ENCODE peak calls at places on chromosome 13, in ten cellular contexts. One of them, this sample, is unnamed.

GRCh38 chr13:49063526-49063925 is 87.8 kb downstream of the FNDC3A start:
- DNase-seq in lung: no peak
- DNase-seq in nephron progenitor cell: no peak
- DNase-seq in CD4-positive, alpha-beta T cell: no peak
- DNase-seq in psoas muscle: no peak
- DNase-seq in epithelial cell of proximal tubule: no peak
- DNase-seq in A673: no peak
- DNase-seq in natural killer cell: no peak
- DNase-seq in cardiac muscle cell: no peak
- DNase-seq in WTC11: no peak
- DNase-seq in this sample: no peak

GRCh38 chr13:99225078-99225477 is 24.4 kb downstream of the UBAC2 start:
- DNase-seq in A673: no peak
- DNase-seq in CD4-positive, alpha-beta T cell: no peak
- DNase-seq in WTC11: no peak
- DNase-seq in nephron progenitor cell: no peak
- DNase-seq in cardiac muscle cell: no peak
- DNase-seq in natural killer cell: no peak
- DNase-seq in lung: no peak
- DNase-seq in epithelial cell of proximal tubule: no peak
- DNase-seq in psoas muscle: no peak
- DNase-seq in this sample: no peak

GRCh38 chr13:51246411-51247298 is 24.5 kb downstream of the FAM124A start:
- DNase-seq in natural killer cell: no peak
- DNase-seq in cardiac muscle cell: peak; percentile 56
- DNase-seq in epithelial cell of proximal tubule: no peak
- DNase-seq in psoas muscle: no peak
- DNase-seq in A673: no peak
- DNase-seq in CD4-positive, alpha-beta T cell: no peak
- DNase-seq in WTC11: no peak
- DNase-seq in nephron progenitor cell: no peak
- DNase-seq in lung: no peak
- DNase-seq in this sample: no peak

GRCh38 chr13:73499685-73500084 is 440.9 kb downstream of the KLF5 start:
- DNase-seq in natural killer cell: no peak
- DNase-seq in epithelial cell of proximal tubule: no peak
- DNase-seq in psoas muscle: no peak
- DNase-seq in WTC11: no peak
- DNase-seq in lung: no peak
- DNase-seq in cardiac muscle cell: no peak
- DNase-seq in CD4-positive, alpha-beta T cell: no peak
- DNase-seq in A673: no peak
- DNase-seq in nephron progenitor cell: no peak
- DNase-seq in this sample: no peak

GRCh38 chr13:39111145-39111544 is 72.9 kb downstream of the NHLRC3 start:
- DNase-seq in CD4-positive, alpha-beta T cell: no peak
- DNase-seq in cardiac muscle cell: peak; percentile 77
- DNase-seq in A673: no peak
- DNase-seq in nephron progenitor cell: no peak
- DNase-seq in psoas muscle: no peak
- DNase-seq in natural killer cell: no peak
- DNase-seq in lung: no peak
- DNase-seq in WTC11: no peak
- DNase-seq in epithelial cell of proximal tubule: no peak
- DNase-seq in this sample: no peak

GRCh38 chr13:79541426-79542049 is 60.6 kb downstream of the NDFIP2 start:
- DNase-seq in WTC11: no peak
- DNase-seq in natural killer cell: no peak
- DNase-seq in cardiac muscle cell: peak; percentile 51
- DNase-seq in epithelial cell of proximal tubule: peak; percentile 32
- DNase-seq in lung: no peak
- DNase-seq in psoas muscle: no peak
- DNase-seq in A673: peak; percentile 73
- DNase-seq in CD4-positive, alpha-beta T cell: no peak
- DNase-seq in nephron progenitor cell: peak; percentile 15
- DNase-seq in this sample: no peak

GRCh38 chr13:30743319-30744055 is 8.1 kb downstream of the ALOX5AP start:
- DNase-seq in CD4-positive, alpha-beta T cell: no peak
- DNase-seq in psoas muscle: peak; percentile 61
- DNase-seq in A673: no peak
- DNase-seq in WTC11: no peak
- DNase-seq in natural killer cell: no peak
- DNase-seq in epithelial cell of proximal tubule: peak; percentile 98
- DNase-seq in nephron progenitor cell: no peak
- DNase-seq in lung: peak; percentile 44
- DNase-seq in cardiac muscle cell: no peak
- DNase-seq in this sample: peak; percentile 77

GRCh38 chr13:46137627-46138026 is 32.8 kb upstream of the CPB2 start:
- DNase-seq in nephron progenitor cell: no peak
- DNase-seq in psoas muscle: no peak
- DNase-seq in cardiac muscle cell: no peak
- DNase-seq in A673: no peak
- DNase-seq in CD4-positive, alpha-beta T cell: no peak
- DNase-seq in lung: no peak
- DNase-seq in epithelial cell of proximal tubule: no peak
- DNase-seq in WTC11: no peak
- DNase-seq in natural killer cell: no peak
- DNase-seq in this sample: no peak

GRCh38 chr13:39682788-39683187 is 27.3 kb downstream of the COG6 start:
- DNase-seq in lung: no peak
- DNase-seq in epithelial cell of proximal tubule: no peak
- DNase-seq in A673: no peak
- DNase-seq in CD4-positive, alpha-beta T cell: no peak
- DNase-seq in natural killer cell: no peak
- DNase-seq in psoas muscle: no peak
- DNase-seq in nephron progenitor cell: no peak
- DNase-seq in cardiac muscle cell: no peak
- DNase-seq in WTC11: no peak
- DNase-seq in this sample: no peak

DNA sequence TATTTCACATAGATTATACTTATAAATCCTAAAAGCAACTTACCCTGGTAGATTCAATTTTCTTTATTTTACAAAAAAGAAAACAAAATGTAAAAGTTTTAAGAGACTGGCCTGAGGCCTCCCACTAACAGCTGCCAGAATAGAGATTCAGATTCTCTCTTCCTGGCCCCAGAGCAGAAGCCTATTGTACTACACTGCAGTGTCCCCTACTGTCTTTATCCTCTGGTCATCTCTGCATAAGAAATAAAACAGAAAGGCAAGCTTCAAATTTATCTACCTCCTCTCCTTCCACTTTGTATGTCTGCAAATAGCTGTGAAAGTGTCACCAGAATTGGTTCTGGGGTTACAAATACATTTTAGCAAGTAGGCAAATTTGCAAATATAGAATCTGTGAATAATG is 1004.1 kb upstream of the PCDH9 start:
- DNase-seq in psoas muscle: no peak
- DNase-seq in nephron progenitor cell: no peak
- DNase-seq in WTC11: no peak
- DNase-seq in cardiac muscle cell: peak; percentile 5
- DNase-seq in CD4-positive, alpha-beta T cell: no peak
- DNase-seq in natural killer cell: no peak
- DNase-seq in epithelial cell of proximal tubule: no peak
- DNase-seq in A673: no peak
- DNase-seq in lung: no peak
- DNase-seq in this sample: no peak
- TF ChIP-seq CTCF in psoas muscle: no peak
- TF ChIP-seq CTCF in nephron progenitor cell: no peak
- TF ChIP-seq CTCF in WTC11: no peak
- TF ChIP-seq CTCF in cardiac muscle cell: no peak
- TF ChIP-seq CTCF in CD4-positive, alpha-beta T cell: no peak
- TF ChIP-seq CTCF in natural killer cell: no peak
- TF ChIP-seq CTCF in epithelial cell of proximal tubule: peak; percentile 59
- TF ChIP-seq CTCF in A673: no peak
- TF ChIP-seq CTCF in lung: no peak
- TF ChIP-seq CTCF in this sample: no peak

GRCh38 chr13:75398072-75398471 is 83.9 kb downstream of the TBC1D4 start:
- DNase-seq in CD4-positive, alpha-beta T cell: no peak
- DNase-seq in cardiac muscle cell: no peak
- DNase-seq in nephron progenitor cell: no peak
- DNase-seq in psoas muscle: no peak
- DNase-seq in WTC11: no peak
- DNase-seq in natural killer cell: no peak
- DNase-seq in epithelial cell of proximal tubule: no peak
- DNase-seq in A673: no peak
- DNase-seq in lung: no peak
- DNase-seq in this sample: no peak

GRCh38 chr13:75395056-75395455 is 86.9 kb downstream of the TBC1D4 start:
- DNase-seq in CD4-positive, alpha-beta T cell: no peak
- DNase-seq in A673: no peak
- DNase-seq in cardiac muscle cell: no peak
- DNase-seq in lung: no peak
- DNase-seq in natural killer cell: no peak
- DNase-seq in nephron progenitor cell: no peak
- DNase-seq in epithelial cell of proximal tubule: no peak
- DNase-seq in WTC11: no peak
- DNase-seq in psoas muscle: no peak
- DNase-seq in this sample: no peak

GRCh38 chr13:75393839-75394238 is 88.1 kb downstream of the TBC1D4 start:
- DNase-seq in CD4-positive, alpha-beta T cell: no peak
- DNase-seq in psoas muscle: no peak
- DNase-seq in WTC11: no peak
- DNase-seq in nephron progenitor cell: no peak
- DNase-seq in lung: no peak
- DNase-seq in epithelial cell of proximal tubule: no peak
- DNase-seq in natural killer cell: no peak
- DNase-seq in cardiac muscle cell: no peak
- DNase-seq in A673: no peak
- DNase-seq in this sample: no peak

GRCh38 chr13:75399168-75399878 is 82.6 kb downstream of the TBC1D4 start:
- DNase-seq in WTC11: no peak
- DNase-seq in natural killer cell: no peak
- DNase-seq in CD4-positive, alpha-beta T cell: no peak
- DNase-seq in psoas muscle: no peak
- DNase-seq in A673: no peak
- DNase-seq in nephron progenitor cell: no peak
- DNase-seq in lung: no peak
- DNase-seq in epithelial cell of proximal tubule: no peak
- DNase-seq in cardiac muscle cell: no peak
- DNase-seq in this sample: no peak

DNA sequence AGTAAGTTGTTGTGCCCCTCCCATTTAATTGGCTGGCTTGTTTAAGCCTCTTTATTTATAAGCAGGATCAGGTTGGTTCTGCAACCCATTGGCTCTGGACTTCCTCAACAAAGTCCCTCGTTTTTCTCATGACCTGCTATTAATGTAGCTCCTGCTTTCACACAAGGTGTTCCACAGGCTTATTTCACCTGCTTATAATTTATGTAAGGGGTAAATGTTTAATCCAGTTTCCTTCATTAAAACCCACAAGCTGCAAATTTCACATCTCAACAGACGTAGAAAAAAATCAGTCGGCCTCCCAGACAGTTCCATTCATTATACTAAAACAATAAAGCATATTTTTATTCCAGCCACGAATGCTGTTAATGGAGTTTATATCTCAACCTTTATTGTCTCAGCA is 86.1 kb downstream of the TBC1D4 start:
- DNase-seq in CD4-positive, alpha-beta T cell: no peak
- DNase-seq in natural killer cell: no peak
- DNase-seq in epithelial cell of proximal tubule: peak; percentile 18
- DNase-seq in A673: no peak
- DNase-seq in cardiac muscle cell: no peak
- DNase-seq in WTC11: no peak
- DNase-seq in lung: no peak
- DNase-seq in nephron progenitor cell: no peak
- DNase-seq in psoas muscle: no peak
- DNase-seq in this sample: no peak
- TF ChIP-seq CTCF in CD4-positive, alpha-beta T cell: no peak
- TF ChIP-seq CTCF in natural killer cell: no peak
- TF ChIP-seq CTCF in epithelial cell of proximal tubule: no peak
- TF ChIP-seq CTCF in A673: no peak
- TF ChIP-seq CTCF in cardiac muscle cell: no peak
- TF ChIP-seq CTCF in WTC11: no peak
- TF ChIP-seq CTCF in lung: no peak
- TF ChIP-seq CTCF in nephron progenitor cell: no peak
- TF ChIP-seq CTCF in psoas muscle: no peak
- TF ChIP-seq CTCF in this sample: no peak

DNA sequence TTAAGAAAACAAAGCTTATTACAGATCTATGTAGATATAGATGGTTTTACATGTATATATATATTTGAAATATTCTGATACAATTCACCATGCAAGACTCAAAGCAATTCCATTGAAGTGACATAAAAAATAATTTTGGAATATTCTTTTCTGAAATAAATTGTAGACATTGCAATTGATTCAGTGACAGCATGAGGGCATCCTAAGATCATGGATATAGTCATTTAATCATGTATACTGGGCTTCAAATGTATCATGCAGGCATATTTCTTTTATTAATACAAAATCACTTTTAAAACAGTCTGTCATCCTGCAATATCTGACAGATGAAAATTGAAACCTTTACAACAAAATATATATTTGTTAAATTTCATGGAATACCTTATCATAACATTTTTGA is 286.7 kb upstream of the SLITRK6 start:
- DNase-seq in cardiac muscle cell: no peak
- DNase-seq in WTC11: no peak
- DNase-seq in A673: peak; percentile 1
- DNase-seq in natural killer cell: no peak
- DNase-seq in lung: no peak
- DNase-seq in psoas muscle: no peak
- DNase-seq in nephron progenitor cell: no peak
- DNase-seq in CD4-positive, alpha-beta T cell: no peak
- DNase-seq in epithelial cell of proximal tubule: no peak
- DNase-seq in this sample: no peak
- TF ChIP-seq CTCF in cardiac muscle cell: no peak
- TF ChIP-seq CTCF in WTC11: no peak
- TF ChIP-seq CTCF in A673: peak; percentile 28
- TF ChIP-seq CTCF in natural killer cell: no peak
- TF ChIP-seq CTCF in lung: no peak
- TF ChIP-seq CTCF in psoas muscle: no peak
- TF ChIP-seq CTCF in nephron progenitor cell: no peak
- TF ChIP-seq CTCF in CD4-positive, alpha-beta T cell: no peak
- TF ChIP-seq CTCF in epithelial cell of proximal tubule: no peak
- TF ChIP-seq CTCF in this sample: no peak

DNA sequence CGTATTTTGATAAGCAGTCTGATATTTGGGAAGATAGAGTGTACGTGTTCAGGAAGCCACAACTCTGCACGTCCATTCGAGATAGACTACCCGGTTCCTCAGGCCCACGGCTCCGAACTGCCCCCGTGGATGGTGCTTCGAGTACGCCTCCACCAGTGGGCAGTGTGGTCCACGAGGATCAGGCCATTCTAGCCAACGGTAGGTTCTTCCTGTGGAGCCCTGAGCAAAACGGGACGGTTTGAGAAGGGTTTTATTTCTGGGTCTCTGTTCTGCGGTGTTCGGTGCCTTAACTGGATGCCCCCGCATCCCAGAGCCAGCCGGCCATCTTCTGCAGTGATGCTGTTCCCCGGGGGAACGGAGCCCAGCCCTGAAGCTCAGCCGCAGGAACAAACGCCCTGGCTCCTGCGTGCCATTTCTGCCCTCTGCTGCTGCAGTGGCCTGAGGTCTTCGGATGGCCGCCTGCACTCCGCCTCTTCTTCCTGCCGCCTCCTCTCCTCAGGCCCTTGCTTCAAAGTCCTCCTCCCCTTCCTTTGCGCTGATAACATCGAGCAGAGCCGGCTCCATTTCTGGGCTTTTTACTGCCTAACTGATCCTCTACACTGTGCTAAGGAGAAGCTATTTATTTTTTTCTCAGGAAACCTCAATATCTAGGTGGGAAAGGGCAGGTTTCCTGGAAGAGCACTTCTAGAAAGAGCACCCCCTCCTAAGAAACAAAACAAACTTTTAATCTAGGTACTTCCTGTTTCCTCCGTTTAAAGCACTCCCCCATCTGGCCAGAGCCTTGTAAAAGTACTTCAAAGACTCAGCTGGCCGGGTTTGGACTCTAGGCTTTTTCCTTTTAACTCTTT is 36.2 kb upstream of the SLC46A3 start:
- DNase-seq in WTC11: peak; percentile 60
- DNase-seq in psoas muscle: peak; percentile 60
- DNase-seq in nephron progenitor cell: no peak
- DNase-seq in epithelial cell of proximal tubule: no peak
- DNase-seq in CD4-positive, alpha-beta T cell: no peak
- DNase-seq in cardiac muscle cell: peak; percentile 12
- DNase-seq in A673: peak; percentile 41
- DNase-seq in lung: peak; percentile 42
- DNase-seq in natural killer cell: no peak
- DNase-seq in this sample: no peak
- TF ChIP-seq CTCF in WTC11: no peak
- TF ChIP-seq CTCF in psoas muscle: peak; percentile 16
- TF ChIP-seq CTCF in nephron progenitor cell: no peak
- TF ChIP-seq CTCF in epithelial cell of proximal tubule: peak; percentile 24
- TF ChIP-seq CTCF in CD4-positive, alpha-beta T cell: no peak
- TF ChIP-seq CTCF in cardiac muscle cell: peak; percentile 35
- TF ChIP-seq CTCF in A673: no peak
- TF ChIP-seq CTCF in lung: no peak
- TF ChIP-seq CTCF in natural killer cell: no peak
- TF ChIP-seq CTCF in this sample: no peak